ENCODE peak calls at places on chromosomes 5 and 9, in nine cellular contexts. V, F, H, K, O, L, D, Q and E are unnamed samples. For H3K36me3, the result is how much of the 10 kb centered on the place peaks cover.

GRCh38 chr9:23438299-23438907 is 387.6 kb downstream of the ELAVL2 start:
- DNase-seq in V (no peak), F (no peak), H (no peak), K (no peak), O (no peak), L (no peak), D (no peak), Q (no peak), E (no peak)

GRCh38 chr9:124660341-124660801 is 110.7 kb downstream of the NR6A1 start:
- DNase-seq in V (no peak), F (no peak), H (peak), K (no peak), O (no peak), L (no peak), D (no peak), Q (peak), E (no peak)

GRCh38 chr5:142115937-142116614 is 7.5 kb downstream of the NDFIP1 start:
- DNase-seq in V (no peak), F (no peak), H (no peak), K (no peak), O (no peak), L (no peak), D (no peak), Q (peak), E (no peak)

GRCh38 chr9:124716795-124717194 is 54.3 kb downstream of the NR6A1 start:
- DNase-seq in V (no peak), F (no peak), H (no peak), K (no peak), O (peak), L (no peak), D (no peak), Q (peak), E (no peak)

GRCh38 chr5:141753971-141754713 is 72.1 kb upstream of the ARAP3 start:
- DNase-seq in V (no peak), F (peak), H (peak), K (no peak), O (peak), L (no peak), D (no peak), Q (peak), E (no peak)

GRCh38 chr9:124297915-124298645 is 40.3 kb downstream of the NEK6 start:
- DNase-seq in V (no peak), F (no peak), H (no peak), K (no peak), O (no peak), L (no peak), D (no peak), Q (no peak), E (no peak)

GRCh38 chr5:136781464-136781863 is 416.1 kb upstream of the TRPC7 start:
- DNase-seq in V (no peak), F (no peak), H (no peak), K (no peak), O (no peak), L (no peak), D (no peak), Q (peak), E (no peak)

GRCh38 chr9:29319727-29320513 is 1746.6 kb upstream of the C9orf72 start:
- DNase-seq in V (no peak), F (no peak), H (no peak), K (no peak), O (no peak), L (no peak), D (no peak), Q (no peak), E (no peak)

GRCh38 chr5:128084228-128085167 is 932 bp downstream of the SLC12A2 start:
- DNase-seq in V (peak), F (peak), H (peak), K (peak), O (no peak), L (peak), D (peak), Q (peak), E (peak)

GRCh38 chr9:82939451-82939850 is 123.5 kb downstream of the RASEF start:
- DNase-seq in V (no peak), F (peak), H (peak), K (no peak), O (no peak), L (no peak), D (no peak), Q (no peak), E (no peak)

GRCh38 chr9:29129763-29130162 is 1556.5 kb upstream of the C9orf72 start:
- DNase-seq in V (no peak), F (no peak), H (no peak), K (no peak), O (no peak), L (no peak), D (no peak), Q (no peak), E (no peak)

GRCh38 chr5:9284272-9284671 is 261.6 kb downstream of the SEMA5A start:
- DNase-seq in V (no peak), F (no peak), H (no peak), K (no peak), O (no peak), L (no peak), D (no peak), Q (no peak), E (no peak)

GRCh38 chr5:78549043-78549442 is 99.5 kb downstream of the LHFPL2 start:
- DNase-seq in V (no peak), F (no peak), H (no peak), K (no peak), O (no peak), L (peak), D (peak), Q (no peak), E (no peak)

GRCh38 chr9:110178281-110178680 is 29.7 kb downstream of the C9orf152 start:
- DNase-seq in V (no peak), F (no peak), H (no peak), K (no peak), O (no peak), L (no peak), D (no peak), Q (no peak), E (no peak)

GRCh38 chr5:177527595-177527994 is 10.8 kb upstream of the DDX41 start:
- DNase-seq in V (no peak), F (no peak), H (no peak), K (peak), O (no peak), L (peak), D (peak), Q (no peak), E (no peak)

GRCh38 chr9:130453487-130453886 is 8.7 kb downstream of the ASS1 start:
- DNase-seq in V (peak), F (peak), H (peak), K (no peak), O (no peak), L (no peak), D (peak), Q (peak), E (no peak)

GRCh38 chr5:82176115-82176514 is 102.0 kb downstream of the RPS23 start:
- DNase-seq in V (no peak), F (no peak), H (no peak), K (no peak), O (no peak), L (no peak), D (no peak), Q (peak), E (no peak)

GRCh38 chr9:69980591-69980990 is 63.1 kb upstream of the MAMDC2 start:
- DNase-seq in V (no peak), F (no peak), H (no peak), K (no peak), O (no peak), L (no peak), D (no peak), Q (no peak), E (no peak)

GRCh38 chr9:79011461-79011860 is 560.3 kb upstream of the TLE4 start:
- DNase-seq in V (no peak), F (no peak), H (no peak), K (no peak), O (no peak), L (no peak), D (no peak), Q (no peak), E (no peak)

GRCh38 chr9:2320126-2320525 is 301.5 kb upstream of the VLDLR start:
- DNase-seq in V (no peak), F (no peak), H (no peak), K (no peak), O (no peak), L (no peak), D (no peak), Q (peak), E (no peak)

GRCh38 chr9:16721972-16722371 is 148.5 kb downstream of the BNC2 start:
- DNase-seq in V (peak), F (no peak), H (peak), K (no peak), O (no peak), L (peak), D (no peak), Q (peak), E (peak)

GRCh38 chr9:23674016-23674585 is 151.9 kb downstream of the ELAVL2 start:
- DNase-seq in V (no peak), F (no peak), H (no peak), K (no peak), O (no peak), L (no peak), D (no peak), Q (no peak), E (no peak)

GRCh38 chr5:53782620-53783019 is 222.2 kb downstream of the NDUFS4 start:
- DNase-seq in V (no peak), F (no peak), H (no peak), K (no peak), O (no peak), L (no peak), D (no peak), Q (peak), E (no peak)

GRCh38 chr5:127561254-127561653 is 43.8 kb downstream of the PRRC1 start:
- DNase-seq in V (no peak), F (no peak), H (no peak), K (no peak), O (no peak), L (no peak), D (no peak), Q (peak), E (no peak)

GRCh38 chr9:113397077-113397696 is 3.9 kb downstream of the ALAD start:
- DNase-seq in V (no peak), F (no peak), H (no peak), K (peak), O (no peak), L (no peak), D (no peak), Q (no peak), E (no peak)

GRCh38 chr9:116278326-116278725 is 124.7 kb downstream of the PAPPA start:
- DNase-seq in V (no peak), F (no peak), H (no peak), K (no peak), O (no peak), L (no peak), D (no peak), Q (no peak), E (no peak)

GRCh38 chr9:82036101-82036500 is 47.5 kb downstream of the SPATA31D1 start:
- DNase-seq in V (no peak), F (no peak), H (no peak), K (no peak), O (no peak), L (no peak), D (no peak), Q (no peak), E (no peak)

GRCh38 chr9:33374190-33374589 is 28.2 kb downstream of the AQP7 start:
- DNase-seq in V (no peak), F (no peak), H (no peak), K (peak), O (no peak), L (peak), D (no peak), Q (no peak), E (no peak)

GRCh38 chr9:12904261-12905000 is 129.6 kb downstream of the LURAP1L start:
- DNase-seq in V (no peak), F (no peak), H (no peak), K (no peak), O (no peak), L (no peak), D (no peak), Q (no peak), E (no peak)

GRCh38 chr9:24881361-24881760 is 335.7 kb upstream of the IZUMO3 start:
- DNase-seq in V (no peak), F (no peak), H (no peak), K (no peak), O (no peak), L (no peak), D (no peak), Q (no peak), E (no peak)

GRCh38 chr5:1414311-1415058 is 30.8 kb downstream of the SLC6A3 start:
- DNase-seq in V (no peak), F (no peak), H (no peak), K (no peak), O (no peak), L (no peak), D (no peak), Q (no peak), E (no peak)

GRCh38 chr5:90809695-90810094 is 251.1 kb downstream of the ADGRV1 start:
- DNase-seq in V (no peak), F (no peak), H (no peak), K (no peak), O (no peak), L (no peak), D (no peak), Q (no peak), E (no peak)

GRCh38 chr5:156051972-156052371 is 275.0 kb upstream of the SGCD start:
- DNase-seq in V (no peak), F (no peak), H (peak), K (no peak), O (no peak), L (no peak), D (no peak), Q (no peak), E (no peak)

GRCh38 chr9:75448281-75448680 is 360.0 kb downstream of the OSTF1 start:
- DNase-seq in V (no peak), F (no peak), H (peak), K (no peak), O (no peak), L (no peak), D (no peak), Q (no peak), E (no peak)

GRCh38 chr5:26003966-26004365 is 1034.4 kb downstream of the CDH9 start:
- DNase-seq in V (no peak), F (no peak), H (no peak), K (no peak), O (no peak), L (no peak), D (no peak), Q (no peak), E (no peak)

GRCh38 chr5:129163979-129164378 is 69.4 kb downstream of the ISOC1 start:
- DNase-seq in V (no peak), F (no peak), H (no peak), K (no peak), O (no peak), L (no peak), D (no peak), Q (no peak), E (no peak)

GRCh38 chr5:168656633-168657032 is 77.5 kb upstream of the PANK3 start:
- DNase-seq in V (no peak), F (no peak), H (no peak), K (no peak), O (no peak), L (no peak), D (no peak), Q (no peak), E (peak)

GRCh38 chr5:83471405-83472212 is at the start of gene VCAN:
- DNase-seq in V (no peak), F (no peak), H (peak), K (no peak), O (peak), L (peak), D (peak), Q (peak), E (peak)

GRCh38 chr5:83474170-83474796 is 2.7 kb downstream of the VCAN start:
- DNase-seq in V (no peak), F (peak), H (peak), K (peak), O (peak), L (peak), D (peak), Q (peak), E (peak)

GRCh38 chr5:83472213-83472507 is 616 bp downstream of the VCAN start:
- DNase-seq in V (no peak), F (no peak), H (no peak), K (no peak), O (no peak), L (no peak), D (no peak), Q (no peak), E (no peak)

GRCh38 chr5:83473344-83474169 is 2.0 kb downstream of the VCAN start:
- DNase-seq in V (peak), F (peak), H (peak), K (peak), O (peak), L (peak), D (peak), Q (peak), E (peak)

DNA sequence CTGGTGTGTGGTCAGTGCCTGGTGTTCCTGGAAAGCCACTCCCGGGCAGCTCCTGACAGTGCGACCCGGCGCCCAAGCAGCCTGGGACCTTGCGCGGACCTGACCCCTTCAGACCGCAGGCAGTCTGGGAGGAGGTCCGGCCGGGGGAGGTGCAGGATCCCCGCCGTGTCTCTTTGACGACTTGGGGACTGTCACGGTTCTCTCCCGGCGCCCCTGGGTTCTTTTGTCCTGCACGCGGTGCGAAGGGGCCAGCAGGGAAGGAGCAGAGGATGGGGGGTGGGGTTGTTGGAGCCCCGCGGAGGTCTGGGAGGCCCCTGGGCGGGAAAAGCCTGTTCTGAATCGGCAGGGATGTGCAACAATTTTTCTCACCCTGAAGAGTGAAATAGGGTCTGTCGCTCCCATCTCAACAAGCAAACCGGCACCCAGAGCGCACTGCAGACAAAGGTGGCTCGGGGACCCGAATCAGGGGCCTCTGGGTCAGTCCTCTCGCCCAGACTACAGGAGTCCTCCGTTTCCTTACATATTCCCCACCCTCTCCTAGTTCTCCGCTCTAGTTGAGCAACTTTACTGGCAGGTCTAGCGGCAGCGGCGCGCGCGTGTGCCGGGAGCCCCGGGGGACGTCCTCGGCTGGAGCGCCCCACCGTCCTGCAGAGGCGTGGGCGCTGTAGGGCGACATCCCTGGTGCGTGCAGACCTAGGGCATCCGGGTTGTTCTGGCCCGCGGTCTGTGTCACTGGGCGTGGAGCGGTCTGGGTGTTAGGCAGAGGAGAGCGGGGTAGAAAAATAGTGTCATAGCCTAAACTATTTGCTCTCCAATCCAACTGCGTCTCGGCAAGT is 1.2 kb downstream of the VCAN start:
- DNase-seq in V (no peak), F (no peak), H (peak), K (no peak), O (no peak), L (peak), D (peak), Q (no peak), E (no peak)
- TF ChIP-seq POLR2A in V (no peak), F (no peak), H (no peak), K (no peak), O (peak), L (no peak), D (no peak), Q (no peak), E (no peak)

GRCh38 chr9:129445794-129446306 is 175.1 kb downstream of the C9orf50 start:
- DNase-seq in V (no peak), F (no peak), H (no peak), K (no peak), O (no peak), L (no peak), D (no peak), Q (no peak), E (no peak)

GRCh38 chr9:129442791-129443511 is 177.9 kb downstream of the C9orf50 start:
- DNase-seq in V (no peak), F (no peak), H (peak), K (no peak), O (no peak), L (no peak), D (no peak), Q (no peak), E (no peak)

GRCh38 chr9:129449066-129449465 is 171.8 kb downstream of the C9orf50 start:
- DNase-seq in V (no peak), F (no peak), H (no peak), K (no peak), O (no peak), L (no peak), D (no peak), Q (no peak), E (no peak)

GRCh38 chr9:129451089-129451656 is 169.7 kb downstream of the C9orf50 start:
- DNase-seq in V (peak), F (no peak), H (no peak), K (no peak), O (no peak), L (peak), D (no peak), Q (no peak), E (no peak)

GRCh38 chr9:129446828-129447550 is 173.9 kb downstream of the C9orf50 start:
- DNase-seq in V (no peak), F (no peak), H (peak), K (no peak), O (no peak), L (no peak), D (no peak), Q (no peak), E (no peak)
- H3K36me3 ChIP-seq in V (under half), F (under half), H (under half), K (under half), O (under half), L (under half), D (under half), Q (under half), E (under half)

GRCh38 chr9:127578627-127578951 is 33.5 kb upstream of the STXBP1 start:
- DNase-seq in V (no peak), F (no peak), H (no peak), K (no peak), O (no peak), L (no peak), D (no peak), Q (no peak), E (no peak)

GRCh38 chr9:127572961-127573727 is 38.9 kb upstream of the STXBP1 start:
- DNase-seq in V (no peak), F (no peak), H (no peak), K (no peak), O (no peak), L (no peak), D (no peak), Q (peak), E (no peak)

GRCh38 chr9:127575875-127576778 is 36.0 kb upstream of the STXBP1 start:
- DNase-seq in V (no peak), F (no peak), H (no peak), K (no peak), O (no peak), L (no peak), D (no peak), Q (no peak), E (no peak)

GRCh38 chr9:127570533-127571111 is 41.5 kb upstream of the STXBP1 start:
- DNase-seq in V (no peak), F (peak), H (peak), K (no peak), O (no peak), L (no peak), D (no peak), Q (no peak), E (no peak)

DNA sequence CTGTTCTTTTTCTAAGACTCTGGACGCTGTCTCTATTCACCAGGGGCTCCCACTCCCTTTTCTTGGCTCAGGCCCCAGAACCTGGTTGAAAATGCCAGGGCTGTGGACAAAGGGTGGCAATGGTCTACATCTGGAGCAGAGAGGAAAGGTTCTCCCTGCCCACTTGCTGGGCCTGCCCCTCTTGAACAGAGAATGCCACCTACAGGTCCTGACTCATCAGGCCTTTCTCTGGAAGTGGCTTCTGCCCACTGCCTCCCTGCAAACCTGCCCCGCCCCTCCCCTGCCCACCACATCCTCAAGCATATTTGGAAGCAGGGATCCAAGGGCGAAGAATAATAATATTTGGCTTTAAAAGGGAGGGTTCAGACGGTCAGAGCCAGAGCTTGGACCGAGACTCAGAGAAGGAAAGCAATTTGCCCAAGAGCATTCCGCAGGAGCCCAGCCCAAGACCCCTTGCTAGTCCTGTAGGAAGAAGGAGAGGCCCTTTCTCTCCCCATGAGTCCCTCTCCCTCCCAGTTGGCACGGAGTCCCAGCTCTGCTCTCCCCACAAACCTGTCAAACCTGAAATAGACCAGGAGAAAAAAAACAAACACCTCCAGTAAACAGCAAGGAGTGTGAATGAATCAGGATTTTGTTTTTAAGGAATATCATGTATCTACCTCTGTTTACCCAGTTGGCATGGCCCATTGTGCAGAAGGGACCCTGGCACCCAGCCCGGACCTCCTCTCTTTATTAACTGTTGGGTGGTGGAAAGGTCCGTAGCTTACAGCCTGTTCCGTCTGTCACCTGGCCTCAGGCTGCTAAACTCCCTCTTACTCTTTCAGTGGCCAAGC is 37.8 kb upstream of the STXBP1 start:
- DNase-seq in V (no peak), F (peak), H (peak), K (peak), O (no peak), L (no peak), D (no peak), Q (no peak), E (peak)
- TF ChIP-seq CTCF in V (no peak), F (no peak), H (no peak), K (no peak), O (no peak), L (no peak), D (no peak), Q (no peak), E (no peak)

GRCh38 chr9:133133680-133134418 is 12.8 kb upstream of the RALGDS start:
- DNase-seq in V (peak), F (peak), H (peak), K (peak), O (peak), L (peak), D (peak), Q (peak), E (peak)
- TF ChIP-seq POLR2A in V (peak), F (no peak), H (peak), K (no peak), O (no peak), L (no peak), D (no peak), Q (peak), E (peak)